ENCODE peak calls at places on chromosomes 7 and 10, in five cellular contexts. F is stimulated activated CD4-positive, alpha-beta T cell treated with anti-CD3 and anti-CD28 coated beads, Interleukin-1b, Interleukin-23, amount 100 ng/mL, for 1 hour; O is effector CD4-positive, alpha-beta T cell; J is NCI-H1105 treated with DMSO at 0.1 percent for 48 hours; H is T-helper 1 cell. P is an unnamed sample.

GRCh38 chr10:72126184-72126871 is 38.0 kb upstream of the SPOCK2 start:
- DNase-seq in O (no peak), H (peak), J (no peak), F (no peak), P (no peak)

GRCh38 chr10:86970152-86970886 is 2.0 kb downstream of the ADIRF start:
- DNase-seq in J (no peak), F (no peak), H (no peak), O (no peak), P (no peak)

GRCh38 chr10:119149157-119149556 is 16.4 kb downstream of the SFXN4 start:
- DNase-seq in O (no peak), F (no peak), J (no peak), H (no peak), P (no peak)

GRCh38 chr7:15167912-15168311 is 265.4 kb upstream of the DGKB start:
- DNase-seq in J (no peak), O (no peak), H (no peak), F (no peak), P (no peak)

GRCh38 chr10:3106908-3107425 is 39.6 kb downstream of the PFKP start:
- DNase-seq in J (no peak), O (no peak), F (no peak), H (no peak), P (no peak)

GRCh38 chr7:55441668-55442305 is 76.7 kb downstream of the LANCL2 start:
- DNase-seq in O (no peak), H (no peak), F (no peak), J (peak), P (no peak)

GRCh38 chr7:50696810-50697582 is 85.7 kb downstream of the GRB10 start:
- DNase-seq in F (no peak), J (no peak), O (no peak), H (no peak), P (no peak)

GRCh38 chr10:92695679-92696605 is 6.2 kb downstream of the HHEX start:
- DNase-seq in F (no peak), H (no peak), O (no peak), J (no peak), P (no peak)

GRCh38 chr10:104580321-104580720 is 60.8 kb upstream of the SORCS3 start:
- DNase-seq in J (no peak), H (no peak), F (no peak), O (no peak), P (no peak)

GRCh38 chr10:94571528-94571927 is 25.9 kb downstream of the HELLS start:
- DNase-seq in O (no peak), J (no peak), H (no peak), F (no peak), P (no peak)

GRCh38 chr10:14456218-14456869 is 125.6 kb upstream of the FRMD4A start:
- DNase-seq in J (no peak), H (no peak), O (no peak), F (no peak), P (no peak)

GRCh38 chr7:133678137-133678814 is 425.4 kb downstream of the EXOC4 start:
- DNase-seq in H (no peak), J (no peak), F (no peak), O (no peak), P (no peak)

P was measured in naive thymus-derived CD8-positive, alpha-beta T cell.